ENCODE peak calls at places on chromosomes 3 and 15, in ten cellular contexts. One of them, this sample, is unnamed.

GRCh38 chr15:100528833-100529428 is at the start of gene CERS3:
- DNase-seq in gastrocnemius medialis: no peak
- DNase-seq in NCI-H1092: no peak
- DNase-seq in NT2/D1: no peak
- DNase-seq in PC-9: no peak
- DNase-seq in HCT116: no peak
- DNase-seq in ELF-1: no peak
- DNase-seq in stimulated activated CD8-positive, alpha-beta memory T cell treated with anti-CD3 and anti-CD28 coated beads, Interleukin-2, amount 100 ng/mL, for 48 hours: no peak
- DNase-seq in AML-193: no peak
- DNase-seq in HT1080: no peak
- DNase-seq in this sample: no peak

GRCh38 chr15:93948728-93949127 is 282.6 kb upstream of the MCTP2 start:
- DNase-seq in gastrocnemius medialis: no peak
- DNase-seq in NCI-H1092: no peak
- DNase-seq in NT2/D1: no peak
- DNase-seq in PC-9: no peak
- DNase-seq in HCT116: no peak
- DNase-seq in ELF-1: no peak
- DNase-seq in stimulated activated CD8-positive, alpha-beta memory T cell treated with anti-CD3 and anti-CD28 coated beads, Interleukin-2, amount 100 ng/mL, for 48 hours: no peak
- DNase-seq in AML-193: no peak
- DNase-seq in HT1080: no peak
- DNase-seq in this sample: no peak

GRCh38 chr15:58951388-58952060 is 18.0 kb upstream of the SLTM start:
- DNase-seq in gastrocnemius medialis: no peak
- DNase-seq in NCI-H1092: no peak
- DNase-seq in NT2/D1: no peak
- DNase-seq in PC-9: peak; percentile 30
- DNase-seq in HCT116: peak; percentile 24
- DNase-seq in ELF-1: no peak
- DNase-seq in stimulated activated CD8-positive, alpha-beta memory T cell treated with anti-CD3 and anti-CD28 coated beads, Interleukin-2, amount 100 ng/mL, for 48 hours: no peak
- DNase-seq in AML-193: no peak
- DNase-seq in HT1080: peak; percentile 31
- DNase-seq in this sample: no peak

GRCh38 chr3:11718582-11719405 is 75.1 kb upstream of the VGLL4 start:
- DNase-seq in gastrocnemius medialis: peak; percentile 17
- DNase-seq in NCI-H1092: no peak
- DNase-seq in NT2/D1: no peak
- DNase-seq in PC-9: peak; percentile 28
- DNase-seq in HCT116: peak; percentile 26
- DNase-seq in ELF-1: peak; percentile 62
- DNase-seq in stimulated activated CD8-positive, alpha-beta memory T cell treated with anti-CD3 and anti-CD28 coated beads, Interleukin-2, amount 100 ng/mL, for 48 hours: peak; percentile 29
- DNase-seq in AML-193: peak; percentile 20
- DNase-seq in HT1080: peak; percentile 44
- DNase-seq in this sample: no peak

GRCh38 chr3:150761831-150762661 is 923 bp downstream of the SIAH2 start:
- DNase-seq in gastrocnemius medialis: peak; percentile 69
- DNase-seq in NCI-H1092: peak; percentile 28
- DNase-seq in NT2/D1: no peak
- DNase-seq in PC-9: peak; percentile 49
- DNase-seq in HCT116: no peak
- DNase-seq in ELF-1: peak; percentile 58
- DNase-seq in stimulated activated CD8-positive, alpha-beta memory T cell treated with anti-CD3 and anti-CD28 coated beads, Interleukin-2, amount 100 ng/mL, for 48 hours: no peak
- DNase-seq in AML-193: peak; percentile 45
- DNase-seq in HT1080: peak; percentile 72
- DNase-seq in this sample: no peak

GRCh38 chr15:49815937-49816336 is 195.1 kb downstream of the DTWD1 start:
- DNase-seq in gastrocnemius medialis: no peak
- DNase-seq in NCI-H1092: no peak
- DNase-seq in NT2/D1: no peak
- DNase-seq in PC-9: no peak
- DNase-seq in HCT116: no peak
- DNase-seq in ELF-1: no peak
- DNase-seq in stimulated activated CD8-positive, alpha-beta memory T cell treated with anti-CD3 and anti-CD28 coated beads, Interleukin-2, amount 100 ng/mL, for 48 hours: peak; percentile 6
- DNase-seq in AML-193: no peak
- DNase-seq in HT1080: peak; percentile 97
- DNase-seq in this sample: no peak

GRCh38 chr3:188272481-188273372 is 118.8 kb downstream of the LPP start:
- DNase-seq in gastrocnemius medialis: no peak
- DNase-seq in NCI-H1092: no peak
- DNase-seq in NT2/D1: no peak
- DNase-seq in PC-9: no peak
- DNase-seq in HCT116: no peak
- DNase-seq in ELF-1: no peak
- DNase-seq in stimulated activated CD8-positive, alpha-beta memory T cell treated with anti-CD3 and anti-CD28 coated beads, Interleukin-2, amount 100 ng/mL, for 48 hours: no peak
- DNase-seq in AML-193: peak; percentile 32
- DNase-seq in HT1080: peak; percentile 92
- DNase-seq in this sample: no peak

GRCh38 chr15:37004373-37004869 is 95.9 kb downstream of the MEIS2 start:
- DNase-seq in gastrocnemius medialis: no peak
- DNase-seq in NCI-H1092: no peak
- DNase-seq in NT2/D1: no peak
- DNase-seq in PC-9: no peak
- DNase-seq in HCT116: no peak
- DNase-seq in ELF-1: no peak
- DNase-seq in stimulated activated CD8-positive, alpha-beta memory T cell treated with anti-CD3 and anti-CD28 coated beads, Interleukin-2, amount 100 ng/mL, for 48 hours: no peak
- DNase-seq in AML-193: no peak
- DNase-seq in HT1080: no peak
- DNase-seq in this sample: no peak

GRCh38 chr15:98850991-98851776 is 156.4 kb downstream of the PGPEP1L start:
- DNase-seq in gastrocnemius medialis: peak; percentile 50
- DNase-seq in NCI-H1092: peak; percentile 14
- DNase-seq in NT2/D1: peak; percentile 55
- DNase-seq in PC-9: peak; percentile 72
- DNase-seq in HCT116: peak; percentile 35
- DNase-seq in ELF-1: peak; percentile 87
- DNase-seq in stimulated activated CD8-positive, alpha-beta memory T cell treated with anti-CD3 and anti-CD28 coated beads, Interleukin-2, amount 100 ng/mL, for 48 hours: peak; percentile 41
- DNase-seq in AML-193: peak; percentile 84
- DNase-seq in HT1080: peak; percentile 72
- DNase-seq in this sample: no peak

GRCh38 chr3:16838561-16838960 is 46.2 kb upstream of the PLCL2 start:
- DNase-seq in gastrocnemius medialis: peak; percentile 28
- DNase-seq in NCI-H1092: no peak
- DNase-seq in NT2/D1: no peak
- DNase-seq in PC-9: no peak
- DNase-seq in HCT116: no peak
- DNase-seq in ELF-1: no peak
- DNase-seq in stimulated activated CD8-positive, alpha-beta memory T cell treated with anti-CD3 and anti-CD28 coated beads, Interleukin-2, amount 100 ng/mL, for 48 hours: no peak
- DNase-seq in AML-193: no peak
- DNase-seq in HT1080: no peak
- DNase-seq in this sample: no peak

This sample was measured in SIG-M5.